ENCODE peak calls at places on chromosomes 5 and 9, in seven cellular contexts. One of them, this sample, is unnamed.

GRCh38 chr9:117551171-117551570 is 136.3 kb upstream of the ASTN2 start:
- DNase-seq in cardiac muscle cell: no peak
- DNase-seq in progenitor cell of endocrine pancreas: no peak
- DNase-seq in sigmoid colon: no peak
- DNase-seq in CD8-positive, alpha-beta T cell: no peak
- DNase-seq in suprapubic skin: no peak
- DNase-seq in mammary epithelial cell: no peak
- DNase-seq in this sample: no peak

GRCh38 chr9:107158321-107158720 is 124.8 kb upstream of the RAD23B start:
- DNase-seq in cardiac muscle cell: peak; percentile 60
- DNase-seq in suprapubic skin: no peak
- DNase-seq in CD8-positive, alpha-beta T cell: no peak
- DNase-seq in progenitor cell of endocrine pancreas: no peak
- DNase-seq in mammary epithelial cell: peak; percentile 16
- DNase-seq in sigmoid colon: no peak
- DNase-seq in this sample: no peak

GRCh38 chr5:32805966-32806626 is 95.0 kb downstream of the NPR3 start:
- DNase-seq in suprapubic skin: no peak
- DNase-seq in progenitor cell of endocrine pancreas: no peak
- DNase-seq in sigmoid colon: no peak
- DNase-seq in mammary epithelial cell: peak; percentile 48
- DNase-seq in CD8-positive, alpha-beta T cell: no peak
- DNase-seq in cardiac muscle cell: peak; percentile 50
- DNase-seq in this sample: no peak

GRCh38 chr9:104808030-104808614 is 44.2 kb downstream of the NIPSNAP3B start:
- DNase-seq in suprapubic skin: no peak
- DNase-seq in CD8-positive, alpha-beta T cell: no peak
- DNase-seq in mammary epithelial cell: peak; percentile 19
- DNase-seq in sigmoid colon: no peak
- DNase-seq in cardiac muscle cell: peak; percentile 56
- DNase-seq in progenitor cell of endocrine pancreas: no peak
- DNase-seq in this sample: no peak

GRCh38 chr5:67051164-67051563 is 145.4 kb downstream of the CD180 start:
- DNase-seq in cardiac muscle cell: no peak
- DNase-seq in sigmoid colon: no peak
- DNase-seq in CD8-positive, alpha-beta T cell: no peak
- DNase-seq in progenitor cell of endocrine pancreas: no peak
- DNase-seq in suprapubic skin: no peak
- DNase-seq in mammary epithelial cell: no peak
- DNase-seq in this sample: no peak

GRCh38 chr9:4553951-4554381 is 63.7 kb downstream of the SLC1A1 start:
- DNase-seq in sigmoid colon: no peak
- DNase-seq in mammary epithelial cell: no peak
- DNase-seq in CD8-positive, alpha-beta T cell: no peak
- DNase-seq in cardiac muscle cell: peak; percentile 13
- DNase-seq in suprapubic skin: no peak
- DNase-seq in progenitor cell of endocrine pancreas: no peak
- DNase-seq in this sample: no peak

GRCh38 chr9:2809692-2810423 is 34.0 kb downstream of the PUM3 start:
- DNase-seq in sigmoid colon: no peak
- DNase-seq in suprapubic skin: no peak
- DNase-seq in mammary epithelial cell: no peak
- DNase-seq in CD8-positive, alpha-beta T cell: no peak
- DNase-seq in progenitor cell of endocrine pancreas: no peak
- DNase-seq in cardiac muscle cell: peak; percentile 97
- DNase-seq in this sample: no peak

GRCh38 chr9:33676746-33677505 is 118.4 kb upstream of the PRSS3 start:
- DNase-seq in cardiac muscle cell: peak; percentile 50
- DNase-seq in sigmoid colon: peak; percentile 64
- DNase-seq in progenitor cell of endocrine pancreas: peak; percentile 33
- DNase-seq in suprapubic skin: no peak
- DNase-seq in mammary epithelial cell: peak; percentile 12
- DNase-seq in CD8-positive, alpha-beta T cell: peak; percentile 15
- DNase-seq in this sample: peak; percentile 53

GRCh38 chr5:14211818-14212799 is 69.0 kb downstream of the TRIO start:
- DNase-seq in cardiac muscle cell: no peak
- DNase-seq in suprapubic skin: no peak
- DNase-seq in mammary epithelial cell: no peak
- DNase-seq in progenitor cell of endocrine pancreas: no peak
- DNase-seq in sigmoid colon: no peak
- DNase-seq in CD8-positive, alpha-beta T cell: no peak
- DNase-seq in this sample: no peak

GRCh38 chr9:84788803-84789462 is 119.4 kb downstream of the NTRK2 start:
- DNase-seq in CD8-positive, alpha-beta T cell: no peak
- DNase-seq in cardiac muscle cell: no peak
- DNase-seq in progenitor cell of endocrine pancreas: no peak
- DNase-seq in sigmoid colon: no peak
- DNase-seq in mammary epithelial cell: no peak
- DNase-seq in suprapubic skin: no peak
- DNase-seq in this sample: no peak

GRCh38 chr9:32783168-32783891 is at the start of gene TMEM215:
- DNase-seq in cardiac muscle cell: peak; percentile 3
- DNase-seq in suprapubic skin: peak; percentile 76
- DNase-seq in CD8-positive, alpha-beta T cell: no peak
- DNase-seq in sigmoid colon: no peak
- DNase-seq in progenitor cell of endocrine pancreas: peak; percentile 51
- DNase-seq in mammary epithelial cell: peak; percentile 1
- DNase-seq in this sample: peak; percentile 83

GRCh38 chr5:59401637-59402036 is 491.9 kb downstream of the PDE4D start:
- DNase-seq in sigmoid colon: no peak
- DNase-seq in CD8-positive, alpha-beta T cell: no peak
- DNase-seq in cardiac muscle cell: no peak
- DNase-seq in suprapubic skin: no peak
- DNase-seq in mammary epithelial cell: no peak
- DNase-seq in progenitor cell of endocrine pancreas: no peak
- DNase-seq in this sample: no peak

GRCh38 chr9:110095238-110095637 is 112.7 kb downstream of the C9orf152 start:
- DNase-seq in cardiac muscle cell: peak; percentile 80
- DNase-seq in progenitor cell of endocrine pancreas: no peak
- DNase-seq in suprapubic skin: no peak
- DNase-seq in CD8-positive, alpha-beta T cell: no peak
- DNase-seq in mammary epithelial cell: no peak
- DNase-seq in sigmoid colon: no peak
- DNase-seq in this sample: no peak

GRCh38 chr5:165137701-165138100 is 1632.3 kb downstream of the MAT2B start:
- DNase-seq in progenitor cell of endocrine pancreas: no peak
- DNase-seq in CD8-positive, alpha-beta T cell: no peak
- DNase-seq in suprapubic skin: no peak
- DNase-seq in sigmoid colon: no peak
- DNase-seq in cardiac muscle cell: no peak
- DNase-seq in mammary epithelial cell: no peak
- DNase-seq in this sample: no peak

GRCh38 chr5:172102913-172103629 is 85.0 kb downstream of the STK10 start:
- DNase-seq in suprapubic skin: no peak
- DNase-seq in CD8-positive, alpha-beta T cell: no peak
- DNase-seq in cardiac muscle cell: peak; percentile 99
- DNase-seq in progenitor cell of endocrine pancreas: no peak
- DNase-seq in mammary epithelial cell: peak; percentile 94
- DNase-seq in sigmoid colon: peak; percentile 89
- DNase-seq in this sample: peak; percentile 97

GRCh38 chr9:94584555-94584954 is 9.1 kb downstream of the FBP2 start:
- DNase-seq in progenitor cell of endocrine pancreas: no peak
- DNase-seq in suprapubic skin: no peak
- DNase-seq in sigmoid colon: no peak
- DNase-seq in cardiac muscle cell: no peak
- DNase-seq in CD8-positive, alpha-beta T cell: no peak
- DNase-seq in mammary epithelial cell: no peak
- DNase-seq in this sample: no peak

GRCh38 chr5:119067338-119067737 is 3.5 kb upstream of the DMXL1 start:
- DNase-seq in sigmoid colon: no peak
- DNase-seq in cardiac muscle cell: no peak
- DNase-seq in CD8-positive, alpha-beta T cell: no peak
- DNase-seq in mammary epithelial cell: no peak
- DNase-seq in suprapubic skin: no peak
- DNase-seq in progenitor cell of endocrine pancreas: no peak
- DNase-seq in this sample: no peak

GRCh38 chr9:128078504-128079434 is 10.7 kb downstream of the SLC25A25 start:
- DNase-seq in cardiac muscle cell: peak; percentile 54
- DNase-seq in suprapubic skin: no peak
- DNase-seq in CD8-positive, alpha-beta T cell: no peak
- DNase-seq in mammary epithelial cell: peak; percentile 50
- DNase-seq in progenitor cell of endocrine pancreas: no peak
- DNase-seq in sigmoid colon: no peak
- DNase-seq in this sample: no peak

GRCh38 chr5:82257729-82258128 is 20.4 kb downstream of the RPS23 start:
- DNase-seq in sigmoid colon: no peak
- DNase-seq in CD8-positive, alpha-beta T cell: no peak
- DNase-seq in progenitor cell of endocrine pancreas: no peak
- DNase-seq in suprapubic skin: no peak
- DNase-seq in cardiac muscle cell: no peak
- DNase-seq in mammary epithelial cell: no peak
- DNase-seq in this sample: no peak

GRCh38 chr5:82257247-82257646 is 20.9 kb downstream of the RPS23 start:
- DNase-seq in cardiac muscle cell: no peak
- DNase-seq in sigmoid colon: no peak
- DNase-seq in CD8-positive, alpha-beta T cell: no peak
- DNase-seq in suprapubic skin: no peak
- DNase-seq in progenitor cell of endocrine pancreas: no peak
- DNase-seq in mammary epithelial cell: no peak
- DNase-seq in this sample: no peak

GRCh38 chr5:82255844-82256243 is 22.3 kb downstream of the RPS23 start:
- DNase-seq in cardiac muscle cell: no peak
- DNase-seq in mammary epithelial cell: no peak
- DNase-seq in suprapubic skin: no peak
- DNase-seq in progenitor cell of endocrine pancreas: no peak
- DNase-seq in sigmoid colon: no peak
- DNase-seq in CD8-positive, alpha-beta T cell: no peak
- DNase-seq in this sample: no peak

GRCh38 chr5:82265052-82265451 is 13.1 kb downstream of the RPS23 start:
- DNase-seq in cardiac muscle cell: peak; percentile 57
- DNase-seq in mammary epithelial cell: no peak
- DNase-seq in suprapubic skin: no peak
- DNase-seq in sigmoid colon: no peak
- DNase-seq in progenitor cell of endocrine pancreas: no peak
- DNase-seq in CD8-positive, alpha-beta T cell: no peak
- DNase-seq in this sample: no peak

GRCh38 chr5:82259172-82259800 is 18.9 kb downstream of the RPS23 start:
- DNase-seq in progenitor cell of endocrine pancreas: no peak
- DNase-seq in cardiac muscle cell: peak; percentile 59
- DNase-seq in mammary epithelial cell: peak; percentile 10
- DNase-seq in CD8-positive, alpha-beta T cell: no peak
- DNase-seq in suprapubic skin: no peak
- DNase-seq in sigmoid colon: no peak
- DNase-seq in this sample: no peak
- TF ChIP-seq CTCF in progenitor cell of endocrine pancreas: peak; percentile 53
- TF ChIP-seq CTCF in cardiac muscle cell: peak; percentile 61
- TF ChIP-seq CTCF in mammary epithelial cell: peak; percentile 45
- TF ChIP-seq CTCF in CD8-positive, alpha-beta T cell: no peak
- TF ChIP-seq CTCF in suprapubic skin: no peak
- TF ChIP-seq CTCF in sigmoid colon: no peak
- TF ChIP-seq CTCF in this sample: peak; percentile 85

GRCh38 chr9:78004478-78005229 is 27.0 kb downstream of the GNAQ start:
- DNase-seq in cardiac muscle cell: peak; percentile 38
- DNase-seq in mammary epithelial cell: no peak
- DNase-seq in sigmoid colon: no peak
- DNase-seq in progenitor cell of endocrine pancreas: no peak
- DNase-seq in suprapubic skin: no peak
- DNase-seq in CD8-positive, alpha-beta T cell: no peak
- DNase-seq in this sample: no peak
- TF ChIP-seq CTCF in cardiac muscle cell: peak; percentile 39
- TF ChIP-seq CTCF in mammary epithelial cell: peak; percentile 20
- TF ChIP-seq CTCF in sigmoid colon: no peak
- TF ChIP-seq CTCF in progenitor cell of endocrine pancreas: peak; percentile 47
- TF ChIP-seq CTCF in suprapubic skin: no peak
- TF ChIP-seq CTCF in CD8-positive, alpha-beta T cell: no peak
- TF ChIP-seq CTCF in this sample: peak; percentile 61

GRCh38 chr5:110853267-110853666 is 114.5 kb downstream of the SLC25A46 start:
- DNase-seq in progenitor cell of endocrine pancreas: no peak
- DNase-seq in suprapubic skin: no peak
- DNase-seq in cardiac muscle cell: peak; percentile 48
- DNase-seq in sigmoid colon: no peak
- DNase-seq in mammary epithelial cell: peak; percentile 66
- DNase-seq in CD8-positive, alpha-beta T cell: no peak
- DNase-seq in this sample: no peak
- TF ChIP-seq CTCF in progenitor cell of endocrine pancreas: no peak
- TF ChIP-seq CTCF in suprapubic skin: no peak
- TF ChIP-seq CTCF in cardiac muscle cell: no peak
- TF ChIP-seq CTCF in sigmoid colon: no peak
- TF ChIP-seq CTCF in mammary epithelial cell: peak; percentile 22
- TF ChIP-seq CTCF in CD8-positive, alpha-beta T cell: no peak
- TF ChIP-seq CTCF in this sample: no peak

DNA sequence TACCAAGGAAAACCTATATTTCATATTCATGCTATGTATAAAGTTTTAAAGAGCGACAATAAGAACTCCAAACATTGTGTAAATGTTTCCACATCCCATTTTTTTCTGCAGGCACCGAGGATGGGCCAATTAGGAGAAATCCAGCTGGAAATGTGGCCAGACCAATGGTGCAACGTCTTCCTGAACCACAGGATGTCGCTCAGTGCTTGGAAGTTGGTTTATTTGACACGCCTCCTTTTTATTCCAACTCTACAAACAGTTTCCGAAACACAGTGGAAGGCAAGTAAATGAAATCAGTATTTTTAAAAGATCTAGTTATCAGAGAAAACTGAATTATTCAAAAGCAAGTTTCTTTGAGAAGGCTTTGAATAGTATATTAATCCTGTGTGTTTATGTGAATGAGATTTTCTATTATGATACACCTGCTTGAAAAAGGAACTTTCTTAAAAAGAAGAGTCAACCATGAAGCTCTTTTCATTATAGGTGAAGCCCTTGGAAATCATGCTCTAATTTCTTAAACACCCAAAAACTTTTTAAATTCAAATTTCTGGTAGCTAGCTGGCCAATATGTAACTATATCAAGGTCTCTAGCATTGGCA is 9.1 kb downstream of the TYRP1 start:
- DNase-seq in mammary epithelial cell: peak; percentile 41
- DNase-seq in CD8-positive, alpha-beta T cell: no peak
- DNase-seq in sigmoid colon: peak; percentile 69
- DNase-seq in suprapubic skin: no peak
- DNase-seq in cardiac muscle cell: peak; percentile 91
- DNase-seq in progenitor cell of endocrine pancreas: peak; percentile 12
- DNase-seq in this sample: no peak
- TF ChIP-seq CTCF in mammary epithelial cell: peak; percentile 47
- TF ChIP-seq CTCF in CD8-positive, alpha-beta T cell: no peak
- TF ChIP-seq CTCF in sigmoid colon: peak; percentile 28
- TF ChIP-seq CTCF in suprapubic skin: no peak
- TF ChIP-seq CTCF in cardiac muscle cell: peak; percentile 64
- TF ChIP-seq CTCF in progenitor cell of endocrine pancreas: peak; percentile 76
- TF ChIP-seq CTCF in this sample: peak; percentile 87

DNA sequence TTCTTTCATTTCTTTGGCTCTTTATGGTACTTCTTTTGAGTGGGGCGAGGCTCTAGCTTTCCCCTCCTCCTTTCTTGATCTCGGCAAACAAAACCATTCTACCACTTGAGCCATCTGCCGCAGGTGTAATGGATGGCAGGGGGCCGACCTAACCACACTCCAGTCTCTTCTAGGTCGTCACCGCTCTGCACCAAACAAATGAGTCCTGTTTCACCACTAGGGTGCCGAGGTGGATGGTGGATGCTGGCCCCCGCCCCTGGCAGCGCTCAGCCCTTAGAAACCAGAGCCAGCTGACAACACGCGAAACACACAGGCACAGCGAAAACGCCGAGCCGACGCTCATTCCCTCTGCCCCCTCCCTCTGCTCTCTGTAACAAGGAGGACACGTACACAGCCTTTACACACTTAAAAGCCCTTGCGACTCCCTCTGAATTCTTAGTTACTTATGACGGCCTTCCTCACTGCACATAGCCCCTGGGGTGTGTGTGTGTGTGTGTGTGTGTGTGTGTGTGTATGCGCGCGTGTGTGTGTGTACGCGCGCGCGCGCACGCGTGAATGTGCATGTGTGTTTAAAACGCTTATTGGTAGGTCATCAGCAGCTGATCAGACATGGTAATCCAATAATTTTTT is 199.4 kb downstream of the MEF2C start:
- DNase-seq in mammary epithelial cell: no peak
- DNase-seq in cardiac muscle cell: no peak
- DNase-seq in progenitor cell of endocrine pancreas: no peak
- DNase-seq in sigmoid colon: no peak
- DNase-seq in CD8-positive, alpha-beta T cell: no peak
- DNase-seq in suprapubic skin: no peak
- DNase-seq in this sample: no peak
- TF ChIP-seq CTCF in mammary epithelial cell: no peak
- TF ChIP-seq CTCF in cardiac muscle cell: no peak
- TF ChIP-seq CTCF in progenitor cell of endocrine pancreas: peak; percentile 44
- TF ChIP-seq CTCF in sigmoid colon: no peak
- TF ChIP-seq CTCF in CD8-positive, alpha-beta T cell: no peak
- TF ChIP-seq CTCF in suprapubic skin: no peak
- TF ChIP-seq CTCF in this sample: no peak